ENCODE peak calls at places on chromosomes 4 and X, in five cellular contexts. E is CD4-positive, alpha-beta T cell; R is PC-9; Y is kidney epithelial cell; O is tibial artery. W is an unnamed sample.
A peak's percentile ranks its signal among the peaks of the same experiment; 100 is the strongest.

GRCh38 chrX:71615056-71615455 is 3.3 kb downstream of the CXCR3 start:
- DNase-seq in Y (no peak), E (no peak), O (no peak), R (no peak), W (no peak)

GRCh38 chr4:147498031-147498700 is 17.3 kb downstream of the EDNRA start:
- DNase-seq in O (no peak), R (no peak), E (no peak), Y (peak; percentile 34), W (no peak)

GRCh38 chrX:44731160-44731559 is 112.7 kb upstream of the DUSP21 start:
- DNase-seq in R (no peak), Y (no peak), E (no peak), O (no peak), W (no peak)

GRCh38 chrX:56729152-56729557 is at the start of gene NBDY:
- DNase-seq in O (peak; percentile 21), E (peak; percentile 7), R (peak; percentile 59), Y (no peak), W (peak; percentile 19)

GRCh38 chr4:88043001-88043400 is 35.6 kb downstream of the PKD2 start:
- DNase-seq in R (no peak), Y (no peak), E (no peak), O (no peak), W (no peak)

GRCh38 chr4:41665808-41666207 is 82.7 kb downstream of the PHOX2B start:
- DNase-seq in R (no peak), Y (no peak), E (no peak), O (no peak), W (no peak)

GRCh38 chrX:21993265-21993664 is 38.9 kb upstream of the PHEX start:
- DNase-seq in E (no peak), Y (no peak), R (no peak), O (peak; percentile 23), W (no peak)

GRCh38 chr4:106603471-106603870 is 234.9 kb upstream of the GIMD1 start:
- DNase-seq in R (no peak), O (no peak), Y (no peak), E (no peak), W (no peak)

GRCh38 chrX:78321809-78322208 is 5.6 kb downstream of the CYSLTR1 start:
- DNase-seq in O (peak; percentile 34), E (peak; percentile 39), R (no peak), Y (no peak), W (peak; percentile 78)

GRCh38 chr4:87853108-87853507 is 20.3 kb downstream of the MEPE start:
- DNase-seq in O (no peak), E (no peak), Y (no peak), R (no peak), W (peak; percentile 50)

GRCh38 chr4:86307432-86307831 is 52.4 kb downstream of the MAPK10 start:
- DNase-seq in E (no peak), O (no peak), Y (no peak), R (no peak), W (no peak)

GRCh38 chrX:107826286-107827136 is 845 bp downstream of the MID2 start:
- DNase-seq in O (no peak), R (peak; percentile 37), Y (no peak), E (no peak), W (peak; percentile 37)

GRCh38 chrX:120647127-120647526 is 17.3 kb upstream of the C1GALT1C1 start:
- DNase-seq in R (no peak), Y (no peak), E (no peak), O (no peak), W (no peak)

GRCh38 chrX:63754141-63754859 is 30.7 kb downstream of the ARHGEF9 start:
- DNase-seq in E (peak; percentile 19), Y (no peak), R (peak; percentile 12), O (peak; percentile 18), W (no peak)

GRCh38 chr4:89898304-89898716 is 3.7 kb downstream of the MMRN1 start:
- DNase-seq in O (no peak), E (no peak), R (no peak), Y (no peak), W (no peak)

GRCh38 chr4:74682567-74683359 is 111.6 kb downstream of the BTC start:
- DNase-seq in Y (peak; percentile 97), R (peak; percentile 74), O (no peak), E (no peak), W (no peak)

GRCh38 chr4:163544407-163545038 is 50.0 kb downstream of the TMA16 start:
- DNase-seq in O (peak; percentile 39), E (peak; percentile 43), R (peak; percentile 28), Y (no peak), W (peak; percentile 59)

GRCh38 chr4:41024556-41025491 is 189.5 kb downstream of the APBB2 start:
- DNase-seq in O (no peak), E (no peak), Y (no peak), R (no peak), W (no peak)

GRCh38 chr4:119286377-119287002 is 35.4 kb downstream of the FABP2 start:
- DNase-seq in Y (peak; percentile 12), R (no peak), E (no peak), O (no peak), W (peak; percentile 62)

GRCh38 chr4:105875233-105875632 is 20.0 kb upstream of the NPNT start:
- DNase-seq in R (no peak), Y (no peak), E (no peak), O (no peak), W (no peak)

GRCh38 chr4:73740353-73740778 is at the start of gene CXCL8:
- DNase-seq in R (peak; percentile 56), Y (no peak), O (peak; percentile 71), E (no peak), W (no peak)

GRCh38 chrX:14864626-14865025 is 8.2 kb downstream of the FANCB start:
- DNase-seq in O (no peak), E (no peak), Y (no peak), R (no peak), W (no peak)

GRCh38 chr4:42596918-42597317 is 60.0 kb downstream of the ATP8A1 start:
- DNase-seq in R (no peak), Y (no peak), O (no peak), E (no peak), W (no peak)

GRCh38 chr4:12120968-12121367 is 692.3 kb upstream of the HS3ST1 start:
- DNase-seq in Y (no peak), O (no peak), E (no peak), R (no peak), W (no peak)

GRCh38 chr4:185651137-185651677 is 115.9 kb upstream of the PDLIM3 start:
- DNase-seq in E (no peak), Y (no peak), O (no peak), R (no peak), W (no peak)

GRCh38 chrX:101079736-101080135 is 1.1 kb downstream of the TMEM35A start:
- DNase-seq in O (no peak), R (no peak), E (no peak), Y (no peak), W (no peak)

GRCh38 chr4:182309877-182310276 is 66.7 kb downstream of the TENM3 start:
- DNase-seq in E (no peak), Y (no peak), R (no peak), O (no peak), W (no peak)

GRCh38 chr4:69995526-69996016 is at the start of gene STATH:
- DNase-seq in R (no peak), E (no peak), O (no peak), Y (no peak), W (no peak)

GRCh38 chr4:113919611-113920010 is 59.8 kb downstream of the ARSJ start:
- DNase-seq in E (no peak), O (no peak), R (no peak), Y (no peak), W (no peak)

GRCh38 chrX:65985922-65986588 is 53.8 kb downstream of the VSIG4 start:
- DNase-seq in E (peak; percentile 22), O (no peak), Y (no peak), R (peak; percentile 20), W (peak; percentile 76)

GRCh38 chrX:23008431-23009099 is 8.8 kb downstream of the DDX53 start:
- DNase-seq in O (no peak), R (no peak), Y (no peak), E (no peak), W (peak; percentile 9)

GRCh38 chr4:102103368-102103767 is 241.9 kb downstream of the SLC39A8 start:
- DNase-seq in E (no peak), R (no peak), Y (no peak), O (no peak), W (no peak)

DNA sequence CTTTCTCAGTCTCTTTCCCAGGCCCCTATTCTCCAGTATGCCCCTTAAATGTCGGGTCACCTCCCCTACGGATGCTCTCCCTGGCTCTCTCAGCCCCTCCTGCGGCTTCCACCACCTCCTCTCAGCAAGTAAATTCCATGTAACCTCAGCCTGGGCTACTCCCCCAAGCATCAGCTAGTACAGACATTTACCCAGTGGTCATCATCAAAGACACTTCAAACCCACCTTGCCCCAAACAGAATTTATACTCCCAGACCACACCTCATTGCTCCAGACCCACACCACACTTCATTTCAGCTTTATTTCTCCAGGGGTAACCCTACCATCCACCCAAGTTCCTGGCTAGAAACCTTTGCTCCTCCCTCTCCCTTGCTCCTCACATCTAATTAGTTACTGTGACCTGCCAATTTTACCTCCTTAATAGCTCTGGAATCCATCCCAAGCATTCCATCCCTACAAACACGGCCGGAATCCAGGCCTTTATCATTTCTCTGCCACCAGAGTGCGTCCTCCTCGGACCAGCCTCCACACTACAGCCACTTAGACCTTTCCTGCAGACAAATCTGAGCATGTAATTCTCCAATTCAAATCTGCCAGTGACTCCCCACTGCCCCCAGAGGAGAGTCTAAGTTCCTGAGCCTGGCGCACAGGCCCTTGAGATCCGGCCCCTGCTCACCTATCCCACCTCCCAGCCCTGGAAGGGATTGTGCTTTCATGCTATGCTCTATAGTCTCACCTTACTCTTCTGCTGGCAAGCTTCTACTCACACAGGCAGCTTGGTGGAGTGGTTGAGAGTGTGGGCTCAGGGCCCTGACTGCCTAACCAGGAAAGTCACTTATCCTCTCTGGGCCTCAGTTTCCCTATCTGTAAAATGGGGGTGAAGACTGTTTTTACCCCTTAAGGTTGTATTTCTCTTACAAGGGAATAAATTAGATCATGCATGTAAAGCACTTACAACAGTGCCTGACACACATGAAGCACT is 31.4 kb downstream of the PJA1 start:
- DNase-seq in E (no peak), R (peak; percentile 37), Y (no peak), O (no peak), W (no peak)
- TF ChIP-seq CTCF in E (no peak), R (peak; percentile 58), Y (peak; percentile 63), O (peak; percentile 38), W (no peak)

GRCh38 chr4:8778760-8779159 is 92.9 kb downstream of the HMX1 start:
- DNase-seq in O (no peak), R (no peak), Y (no peak), E (no peak), W (no peak)
- H3K27me3 ChIP-seq in O (no peaks in the 10 kb centered on the region), R (peaks cover 73% of the 10 kb centered on the region), Y (peaks cover 5% of the 10 kb centered on the region), E (no peaks in the 10 kb centered on the region), W (peaks cover 50% of the 10 kb centered on the region)

GRCh38 chr4:77821775-77822174 is 2.6 kb upstream of the CNOT6L start:
- DNase-seq in R (no peak), O (no peak), E (peak; percentile 39), Y (no peak), W (peak; percentile 73)

GRCh38 chr4:77820836-77821561 is 1.8 kb upstream of the CNOT6L start:
- DNase-seq in R (no peak), E (no peak), O (no peak), Y (no peak), W (peak; percentile 29)

GRCh38 chr4:77818667-77819408 is at the start of gene CNOT6L:
- DNase-seq in O (peak; percentile 80), E (peak; percentile 50), R (peak; percentile 48), Y (peak; percentile 28), W (peak; percentile 82)

GRCh38 chr4:77819409-77819835 is 254 bp upstream of the CNOT6L start:
- DNase-seq in Y (no peak), R (peak; percentile 19), E (peak; percentile 88), O (no peak), W (peak; percentile 53)

GRCh38 chr4:77819836-77820679 is 890 bp upstream of the CNOT6L start:
- DNase-seq in O (peak; percentile 89), E (peak; percentile 96), Y (peak; percentile 34), R (peak; percentile 80), W (peak; percentile 96)
- TF ChIP-seq CTCF in O (no peak), E (no peak), Y (no peak), R (no peak), W (peak; percentile 6)

GRCh38 chr4:179663641-179664431 is 2221.6 kb upstream of the AGA start:
- DNase-seq in O (no peak), Y (no peak), E (no peak), R (no peak), W (no peak)
- H3K27me3 ChIP-seq in O (no peaks in the 10 kb centered on the region), Y (no peaks in the 10 kb centered on the region), E (no peaks in the 10 kb centered on the region), R (no peaks in the 10 kb centered on the region), W (no peaks in the 10 kb centered on the region)

W was measured in MM.1S.